ENCODE peak calls at places on chromosomes 13 and 19, in five cellular contexts. C is putamen; K is activated naive CD4-positive, alpha-beta T cell treated with anti-CD3 and anti-CD28 coated beads for 36 hours; F is GF-D8; V is CD4-positive, alpha-beta T cell. J is an unnamed sample.

GRCh38 chr13:52786747-52787146 is 47.1 kb upstream of the CNMD start:
- DNase-seq in C (peak), K (no peak), F (no peak), V (no peak), J (no peak)

GRCh38 chr13:40550130-40550529 is 116.3 kb downstream of the FOXO1 start:
- DNase-seq in C (no peak), K (no peak), F (no peak), V (no peak), J (no peak)

GRCh38 chr19:35789195-35789977 is 14.0 kb downstream of the ARHGAP33 start:
- DNase-seq in C (no peak), K (no peak), F (no peak), V (no peak), J (no peak)

GRCh38 chr13:31012285-31013024 is 80.0 kb downstream of the TEX26 start:
- DNase-seq in C (no peak), K (peak), F (no peak), V (no peak), J (no peak)

GRCh38 chr13:113460599-113460998 is 7.3 kb upstream of the ADPRHL1 start:
- DNase-seq in C (no peak), K (no peak), F (no peak), V (no peak), J (no peak)

GRCh38 chr13:88031980-88032562 is 360.9 kb downstream of the SLITRK5 start:
- DNase-seq in C (no peak), K (no peak), F (no peak), V (no peak), J (no peak)

GRCh38 chr19:18470153-18470552 is 32.2 kb upstream of the ISYNA1 start:
- DNase-seq in C (no peak), K (peak), F (no peak), V (no peak), J (no peak)

GRCh38 chr19:15181394-15181793 is 19.4 kb downstream of the NOTCH3 start:
- DNase-seq in C (no peak), K (no peak), F (no peak), V (no peak), J (no peak)

GRCh38 chr13:83730674-83731073 is 151.6 kb downstream of the SLITRK1 start:
- DNase-seq in C (no peak), K (no peak), F (no peak), V (no peak), J (no peak)

J was measured in T-helper 22 cell.